ENCODE peak calls at places on chromosomes 5 and 9, in five cellular contexts. L is endothelial cell, O is pancreas, C is progenitor cell of endocrine pancreas, F is RWPE2. Z is an unnamed sample.

GRCh38 chr9:113587471-113588031 is 124.0 kb downstream of the RGS3 start:
- DNase-seq in L (peak), O (peak), C (peak), F (no peak), Z (peak)

GRCh38 chr9:125378778-125379177 is 117.2 kb downstream of the GAPVD1 start:
- DNase-seq in L (no peak), O (no peak), C (no peak), F (no peak), Z (no peak)

GRCh38 chr5:149697001-149697400 is 33.1 kb upstream of the PPARGC1B start:
- DNase-seq in L (no peak), O (no peak), C (no peak), F (no peak), Z (no peak)

GRCh38 chr9:72485821-72486605 is 35.4 kb upstream of the TMC1 start:
- DNase-seq in L (no peak), O (no peak), C (no peak), F (no peak), Z (no peak)

GRCh38 chr9:86098793-86099694 is at the start of gene GOLM1:
- DNase-seq in L (peak), O (peak), C (peak), F (no peak), Z (peak)

GRCh38 chr9:116342941-116343340 is 189.3 kb downstream of the PAPPA start:
- DNase-seq in L (no peak), O (no peak), C (no peak), F (no peak), Z (no peak)

GRCh38 chr5:133552925-133553525 is 59.3 kb downstream of the FSTL4 start:
- DNase-seq in L (peak), O (peak), C (peak), F (no peak), Z (peak)

GRCh38 chr5:43602456-43602817 is 543 bp upstream of the NNT start:
- DNase-seq in L (no peak), O (no peak), C (peak), F (no peak), Z (peak)

GRCh38 chr5:159071382-159071781 is 28.3 kb downstream of the EBF1 start:
- DNase-seq in L (no peak), O (no peak), C (no peak), F (no peak), Z (no peak)

GRCh38 chr9:107043886-107044285 is 180.9 kb downstream of the ZNF462 start:
- DNase-seq in L (no peak), O (no peak), C (no peak), F (no peak), Z (no peak)

GRCh38 chr9:99635032-99635431 is 186.7 kb upstream of the NR4A3 start:
- DNase-seq in L (no peak), O (no peak), C (no peak), F (no peak), Z (no peak)

GRCh38 chr5:180047667-180048066 is 23.9 kb downstream of the RNF130 start:
- DNase-seq in L (no peak), O (peak), C (no peak), F (no peak), Z (no peak)

GRCh38 chr5:139294372-139295165 is 1.0 kb downstream of the MATR3 start:
- DNase-seq in L (peak), O (peak), C (peak), F (peak), Z (peak)

GRCh38 chr9:101578378-101578777 is 16.4 kb downstream of the PPP3R2 start:
- DNase-seq in L (no peak), O (no peak), C (no peak), F (no peak), Z (no peak)

GRCh38 chr9:105911104-105911911 is 217.0 kb downstream of the TMEM38B start:
- DNase-seq in L (no peak), O (no peak), C (no peak), F (no peak), Z (no peak)

GRCh38 chr5:115465416-115465815 is 79.2 kb downstream of the FEM1C start:
- DNase-seq in L (no peak), O (no peak), C (no peak), F (no peak), Z (no peak)

GRCh38 chr5:119009131-119009530 is 20.8 kb upstream of the DTWD2 start:
- DNase-seq in L (no peak), O (no peak), C (no peak), F (no peak), Z (no peak)

GRCh38 chr5:136036991-136037705 is 8.4 kb downstream of the TGFBI start:
- DNase-seq in L (no peak), O (no peak), C (no peak), F (no peak), Z (no peak)

GRCh38 chr9:100096378-100096916 is 2.4 kb downstream of the ERP44 start:
- DNase-seq in L (no peak), O (no peak), C (no peak), F (no peak), Z (no peak)

GRCh38 chr9:35673132-35673997 is at the start of gene CA9:
- DNase-seq in L (no peak), O (peak), C (no peak), F (no peak), Z (no peak)

GRCh38 chr5:19886123-19886921 is 101.7 kb downstream of the CDH18 start:
- DNase-seq in L (no peak), O (no peak), C (no peak), F (no peak), Z (no peak)

GRCh38 chr9:77183581-77183980 is 6.2 kb downstream of the VPS13A start:
- DNase-seq in L (no peak), O (no peak), C (no peak), F (no peak), Z (no peak)

GRCh38 chr5:179907570-179908324 is at the start of gene TBC1D9B:
- DNase-seq in L (peak), O (peak), C (peak), F (no peak), Z (peak)

GRCh38 chr5:59380350-59380951 is 513.1 kb downstream of the PDE4D start:
- DNase-seq in L (no peak), O (no peak), C (no peak), F (no peak), Z (no peak)
- TF ChIP-seq CTCF in L (peak), O (peak), C (peak), F (peak), Z (peak)

GRCh38 chr5:57037355-57037754 is 85.4 kb upstream of the MIER3 start:
- DNase-seq in L (no peak), O (no peak), C (no peak), F (no peak), Z (peak)
- TF ChIP-seq CTCF in L (no peak), O (no peak), C (no peak), F (no peak), Z (no peak)

GRCh38 chr5:163350083-163350482 is 87.3 kb upstream of the CCNG1 start:
- DNase-seq in L (no peak), O (no peak), C (no peak), F (no peak), Z (no peak)
- TF ChIP-seq CTCF in L (peak), O (no peak), C (peak), F (no peak), Z (peak)

DNA sequence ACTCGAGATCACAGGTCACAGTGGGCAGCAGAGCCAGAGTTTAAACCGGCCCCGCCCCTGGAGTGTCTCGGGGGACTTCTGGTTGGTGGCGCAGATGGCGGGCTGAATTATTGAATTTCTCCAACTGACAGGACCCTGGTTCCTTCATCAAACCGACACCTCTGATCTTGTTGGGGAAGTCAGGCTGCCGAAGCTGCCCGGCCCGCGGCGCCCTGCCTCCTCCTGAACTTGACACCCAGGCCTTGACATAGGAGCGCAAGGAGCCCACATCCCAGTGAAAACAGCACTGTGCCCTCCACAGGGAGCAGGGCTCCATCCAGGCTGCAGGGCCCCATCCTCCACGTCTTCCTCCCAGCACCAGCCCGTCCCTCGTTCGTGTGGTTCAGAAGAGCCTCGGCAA is 105.2 kb downstream of the OLFM1 start:
- DNase-seq in L (no peak), O (no peak), C (no peak), F (no peak), Z (peak)
- TF ChIP-seq CTCF in L (no peak), O (no peak), C (no peak), F (no peak), Z (no peak)

DNA sequence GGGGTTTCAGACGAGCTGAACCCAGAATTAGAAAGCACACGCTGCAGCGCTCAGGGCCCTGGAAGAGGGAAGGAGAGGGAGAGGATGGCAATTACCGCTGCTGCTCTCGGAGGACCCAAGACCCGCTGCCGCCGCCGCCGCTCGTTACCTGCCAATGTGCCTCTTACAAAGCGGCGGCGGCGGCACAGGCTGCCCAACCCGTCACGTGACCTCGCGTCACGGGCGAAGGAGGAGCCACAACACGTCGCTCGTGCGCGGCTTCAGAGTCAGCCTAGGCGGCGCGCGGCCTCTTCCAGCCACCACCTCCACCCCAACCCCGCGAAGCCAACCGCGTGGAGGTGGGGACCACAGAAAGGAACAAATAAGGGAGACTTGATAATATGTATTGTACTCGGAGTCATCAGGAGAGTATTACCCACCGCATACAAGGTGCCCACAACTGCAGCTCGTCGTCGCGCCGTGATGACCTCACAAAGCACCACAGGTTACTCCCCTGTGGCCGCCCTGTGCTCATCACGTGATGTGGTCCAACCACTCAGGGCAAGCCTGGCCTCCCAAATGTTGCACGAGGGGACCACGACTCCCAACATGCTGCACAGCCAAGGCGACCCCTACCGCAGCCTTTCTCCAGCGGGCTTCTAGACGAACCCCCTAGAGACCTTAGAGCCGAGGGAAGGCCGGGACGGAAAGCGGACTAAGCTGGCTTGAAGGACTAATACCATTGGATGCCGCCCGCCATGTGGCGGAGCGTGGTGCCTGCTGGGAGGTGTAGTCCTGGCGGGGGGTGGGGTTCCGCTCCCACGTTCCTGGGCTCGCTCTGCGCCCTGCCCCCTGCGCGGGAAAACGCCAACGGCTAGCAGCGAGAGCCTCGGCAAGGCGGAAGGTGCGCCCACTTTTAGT is at the start of gene UBAP2:
- DNase-seq in L (peak), O (peak), C (peak), F (peak), Z (peak)
- TF ChIP-seq CTCF in L (no peak), O (no peak), C (no peak), F (no peak), Z (no peak)

GRCh38 chr5:2738156-2738699 is 13.2 kb downstream of the IRX2 start:
- DNase-seq in L (no peak), O (no peak), C (no peak), F (no peak), Z (no peak)

GRCh38 chr5:2738700-2739359 is 12.6 kb downstream of the IRX2 start:
- DNase-seq in L (no peak), O (no peak), C (no peak), F (no peak), Z (no peak)

GRCh38 chr5:2740849-2741555 is 10.5 kb downstream of the IRX2 start:
- DNase-seq in L (no peak), O (no peak), C (no peak), F (no peak), Z (no peak)

GRCh38 chr5:2740051-2740848 is 11.2 kb downstream of the IRX2 start:
- DNase-seq in L (peak), O (no peak), C (no peak), F (no peak), Z (peak)

GRCh38 chr5:2739360-2740050 is 12.0 kb downstream of the IRX2 start:
- DNase-seq in L (peak), O (no peak), C (no peak), F (no peak), Z (peak)
- TF ChIP-seq CTCF in L (no peak), O (no peak), C (no peak), F (no peak), Z (no peak)

DNA sequence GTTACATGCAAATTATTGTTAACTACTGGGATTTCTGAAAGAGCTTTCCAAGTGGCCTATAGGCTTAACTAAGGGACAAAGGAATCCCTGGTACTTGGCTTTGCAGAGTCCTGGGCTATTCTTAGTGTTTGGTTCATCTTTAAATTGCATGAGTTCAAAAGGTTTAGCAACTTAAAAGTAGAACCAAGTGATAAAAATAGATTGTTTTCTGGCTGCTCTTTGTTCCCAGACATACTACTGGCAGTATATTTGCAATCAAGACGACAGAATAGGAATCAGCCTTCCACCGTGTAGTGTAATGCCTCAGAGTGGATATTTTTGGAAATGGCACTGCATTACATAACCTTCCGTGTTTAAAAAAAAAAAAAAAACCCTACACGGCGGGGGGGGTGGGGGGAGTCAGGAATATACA is 1.0 kb downstream of the NREP start:
- DNase-seq in L (no peak), O (no peak), C (no peak), F (no peak), Z (no peak)
- TF ChIP-seq CTCF in L (no peak), O (no peak), C (no peak), F (peak), Z (no peak)

Z was measured in glutamatergic neuron.